ENCODE peak calls at places on chromosomes 2 and 18, in ten cellular contexts. L is posterior cingulate gyrus; J is A549; C is SK-N-SH; N is amniotic stem cell; Z is naive thymus-derived CD8-positive, alpha-beta T cell; T is WERI-Rb-1; U is HL-60; K is iris pigment epithelial cell; O is pons. S is an unnamed sample.

GRCh38 chr2:186256540-186256939 is 229.5 kb upstream of the ZC3H15 start:
- DNase-seq in L (no peak), J (peak), C (peak), N (no peak), Z (no peak), T (no peak), U (no peak), K (peak), O (peak), S (no peak)

GRCh38 chr2:88077076-88077475 is 9.5 kb downstream of the SMYD1 start:
- DNase-seq in L (no peak), J (no peak), C (no peak), N (no peak), Z (no peak), T (no peak), U (no peak), K (no peak), O (no peak), S (no peak)

GRCh38 chr2:36507408-36507812 is 90.6 kb downstream of the FEZ2 start:
- DNase-seq in L (peak), J (peak), C (peak), N (no peak), Z (no peak), T (peak), U (no peak), K (peak), O (peak), S (peak)

GRCh38 chr2:74414913-74415761 is 6.3 kb downstream of the C2orf81 start:
- DNase-seq in L (peak), J (no peak), C (peak), N (no peak), Z (no peak), T (no peak), U (no peak), K (peak), O (no peak), S (peak)

GRCh38 chr2:160140471-160140870 is 59.6 kb downstream of the ITGB6 start:
- DNase-seq in L (no peak), J (no peak), C (no peak), N (no peak), Z (no peak), T (no peak), U (no peak), K (peak), O (no peak), S (no peak)

GRCh38 chr2:46086578-46087070 is 210.6 kb upstream of the EPAS1 start:
- DNase-seq in L (no peak), J (no peak), C (no peak), N (no peak), Z (no peak), T (no peak), U (no peak), K (no peak), O (no peak), S (no peak)

GRCh38 chr2:191247381-191248057 is 2.3 kb downstream of the MYO1B start:
- DNase-seq in L (no peak), J (peak), C (peak), N (peak), Z (no peak), T (no peak), U (no peak), K (peak), O (no peak), S (no peak)

GRCh38 chr18:30944773-30945172 is 97.8 kb downstream of the DSC3 start:
- DNase-seq in L (no peak), J (no peak), C (no peak), N (no peak), Z (no peak), T (no peak), U (no peak), K (no peak), O (no peak), S (no peak)

GRCh38 chr2:224217962-224218347 is 178.9 kb upstream of the SERPINE2 start:
- DNase-seq in L (no peak), J (no peak), C (no peak), N (no peak), Z (no peak), T (no peak), U (no peak), K (peak), O (no peak), S (no peak)

GRCh38 chr2:88458633-88459032 is 6.1 kb upstream of the FOXI3 start:
- DNase-seq in L (no peak), J (no peak), C (no peak), N (no peak), Z (no peak), T (no peak), U (no peak), K (no peak), O (no peak), S (no peak)

GRCh38 chr2:49948091-49948490 is 793.8 kb upstream of the FSHR start:
- DNase-seq in L (no peak), J (no peak), C (no peak), N (no peak), Z (no peak), T (no peak), U (no peak), K (no peak), O (no peak), S (no peak)

GRCh38 chr18:25313274-25313673 is 38.7 kb downstream of the ZNF521 start:
- DNase-seq in L (no peak), J (no peak), C (no peak), N (no peak), Z (no peak), T (no peak), U (no peak), K (no peak), O (no peak), S (no peak)

GRCh38 chr2:50769416-50769815 is 262.5 kb downstream of the NRXN1 start:
- DNase-seq in L (no peak), J (no peak), C (no peak), N (no peak), Z (no peak), T (peak), U (no peak), K (no peak), O (no peak), S (no peak)

GRCh38 chr18:51226068-51226467 is 28.6 kb upstream of the MEX3C start:
- DNase-seq in L (no peak), J (no peak), C (no peak), N (no peak), Z (no peak), T (no peak), U (no peak), K (no peak), O (no peak), S (no peak)

GRCh38 chr2:109135572-109136185 is 6.7 kb downstream of the SH3RF3 start:
- DNase-seq in L (no peak), J (no peak), C (no peak), N (no peak), Z (no peak), T (peak), U (no peak), K (peak), O (no peak), S (no peak)

GRCh38 chr2:165113414-165113813 is 90.4 kb downstream of the SCN3A start:
- DNase-seq in L (no peak), J (no peak), C (peak), N (no peak), Z (no peak), T (no peak), U (no peak), K (peak), O (no peak), S (no peak)

GRCh38 chr18:66949419-66949818 is 345.5 kb upstream of the CDH19 start:
- DNase-seq in L (no peak), J (no peak), C (no peak), N (no peak), Z (no peak), T (no peak), U (no peak), K (no peak), O (no peak), S (no peak)

GRCh38 chr2:209160800-209161588 is 262.9 kb upstream of the MAP2 start:
- DNase-seq in L (no peak), J (no peak), C (no peak), N (no peak), Z (no peak), T (no peak), U (no peak), K (no peak), O (no peak), S (no peak)

GRCh38 chr2:196066794-196067382 is 1.7 kb downstream of the DNAH7 start:
- DNase-seq in L (no peak), J (peak), C (peak), N (no peak), Z (no peak), T (no peak), U (peak), K (peak), O (peak), S (peak)

GRCh38 chr2:23487735-23488492 is 102.9 kb downstream of the KLHL29 start:
- DNase-seq in L (no peak), J (no peak), C (no peak), N (no peak), Z (no peak), T (no peak), U (no peak), K (peak), O (no peak), S (no peak)

GRCh38 chr2:121285077-121285449 is at the start of gene TFCP2L1:
- DNase-seq in L (no peak), J (peak), C (no peak), N (no peak), Z (no peak), T (peak), U (no peak), K (no peak), O (no peak), S (no peak)

GRCh38 chr2:206392118-206392517 is 51.2 kb upstream of the ADAM23 start:
- DNase-seq in L (no peak), J (peak), C (peak), N (peak), Z (no peak), T (peak), U (peak), K (peak), O (no peak), S (no peak)

GRCh38 chr2:205460217-205460616 is 222.1 kb upstream of the NRP2 start:
- DNase-seq in L (no peak), J (no peak), C (no peak), N (no peak), Z (no peak), T (no peak), U (no peak), K (no peak), O (no peak), S (no peak)

S was measured in frontal cortex.